ENCODE peak calls at places on chromosomes 6 and 20, in seven cellular contexts. I is activated CD4-positive, alpha-beta T cell treated with anti-CD3 and anti-CD28 coated beads, Interleukin-2, amount 50 U/mL, for 24 hours; P is nucleus accumbens; A is CD4-positive, alpha-beta T cell; L is NCI-H2029 treated with DMSO at 0.1 percent for 48 hours; U is stromal cell of bone marrow; D is activated T-cell treated with anti-CD3 and anti-CD28 coated beads for 24 hours. Q is an unnamed sample.

GRCh38 chr6:46271107-46271506 is 100.3 kb upstream of the ENPP5 start:
- DNase-seq in A (no peak), D (no peak), L (no peak), U (no peak), P (no peak), I (no peak), Q (no peak)

GRCh38 chr20:2300002-2300401 is 4.2 kb downstream of the TGM3 start:
- DNase-seq in A (no peak), D (no peak), I (no peak), P (no peak), U (no peak), L (no peak), Q (no peak)

GRCh38 chr20:38854654-38855066 is 49.2 kb downstream of the PPP1R16B start:
- DNase-seq in D (no peak), L (no peak), U (no peak), P (no peak), I (no peak), A (no peak), Q (no peak)

GRCh38 chr6:112286010-112286409 is 31.6 kb upstream of the LAMA4 start:
- DNase-seq in A (no peak), I (peak; percentile 1), U (no peak), P (no peak), D (peak; percentile 37), L (no peak), Q (no peak)

GRCh38 chr6:5151955-5152401 is 66.8 kb downstream of the PPP1R3G start:
- DNase-seq in A (no peak), D (no peak), I (no peak), L (no peak), U (peak; percentile 59), P (no peak), Q (peak; percentile 70)

GRCh38 chr6:78324213-78324612 is 543.1 kb upstream of the IRAK1BP1 start:
- DNase-seq in D (no peak), L (no peak), A (no peak), P (no peak), I (no peak), U (no peak), Q (no peak)

GRCh38 chr20:1122388-1123315 is 4.2 kb downstream of the PSMF1 start:
- DNase-seq in I (no peak), U (peak; percentile 53), L (peak; percentile 84), A (peak; percentile 12), D (no peak), P (no peak), Q (peak; percentile 35)

GRCh38 chr20:14401479-14402138 is 64.2 kb upstream of the FLRT3 start:
- DNase-seq in A (no peak), U (no peak), I (no peak), L (peak; percentile 82), D (no peak), P (no peak), Q (no peak)

GRCh38 chr20:43721097-43721428 is 5.7 kb downstream of the GTSF1L start:
- DNase-seq in A (no peak), I (no peak), U (no peak), L (no peak), P (no peak), D (no peak), Q (no peak)

GRCh38 chr20:49957487-49957938 is 21.3 kb downstream of the RNF114 start:
- DNase-seq in I (no peak), L (no peak), D (no peak), A (no peak), P (no peak), U (no peak), Q (no peak)

GRCh38 chr6:158036261-158036660 is 54.6 kb downstream of the SYNJ2 start:
- DNase-seq in L (no peak), U (no peak), A (no peak), I (no peak), P (no peak), D (no peak), Q (no peak)

GRCh38 chr6:163572612-163573011 is 158.1 kb downstream of the QKI start:
- DNase-seq in D (no peak), I (no peak), L (no peak), A (no peak), P (no peak), U (no peak), Q (peak; percentile 47)